ENCODE peak calls at places on chromosomes 1 and 21, in eight cellular contexts. W is H9; E is Right ventricle myocardium inferior; Y is activated gamma-delta T cell treated with anti-CD3 and anti-CD28 coated beads, Interleukin-2, amount 50 U/mL, for 16 hours; D is cardiac septum; C is HTR-8/SVneo; R is RPMI8226; F is NCI-H1092 treated with DMSO at 0.1 percent for 48 hours. M is an unnamed sample.

GRCh38 chr1:112110031-112110430 is 120.6 kb upstream of the KCND3 start:
- DNase-seq in E (no peak), D (no peak), R (no peak), C (no peak), F (no peak), W (no peak), Y (no peak), M (no peak)

GRCh38 chr21:45972353-45972715 is 9.2 kb upstream of the COL6A1 start:
- DNase-seq in R (no peak), F (no peak), Y (no peak), W (no peak), C (no peak), D (peak), E (no peak), M (peak)

GRCh38 chr21:41435728-41436127 is 9.7 kb downstream of the MX1 start:
- DNase-seq in Y (no peak), C (no peak), E (no peak), W (no peak), R (no peak), D (no peak), F (no peak), M (no peak)

GRCh38 chr1:205298191-205298994 is 23.2 kb downstream of the NUAK2 start:
- DNase-seq in E (no peak), R (no peak), C (peak), W (peak), F (no peak), D (no peak), Y (no peak), M (no peak)

GRCh38 chr1:237205400-237206064 is 163.5 kb downstream of the RYR2 start:
- DNase-seq in R (peak), C (no peak), W (no peak), F (no peak), D (no peak), E (peak), Y (no peak), M (no peak)

GRCh38 chr1:234898455-234899033 is 230.1 kb downstream of the TOMM20 start:
- DNase-seq in D (no peak), C (no peak), F (no peak), E (no peak), Y (no peak), R (no peak), W (no peak), M (no peak)

GRCh38 chr21:28793043-28793442 is 199.6 kb downstream of the LTN1 start:
- DNase-seq in F (no peak), E (no peak), Y (no peak), C (peak), R (no peak), W (no peak), D (no peak), M (no peak)

GRCh38 chr1:41103761-41104160 is 82.2 kb upstream of the SLFNL1 start:
- DNase-seq in W (no peak), C (no peak), F (no peak), D (no peak), Y (no peak), R (no peak), E (no peak), M (no peak)

GRCh38 chr1:17177654-17178053 is 27.3 kb upstream of the PADI1 start:
- DNase-seq in C (no peak), W (no peak), Y (no peak), D (no peak), E (no peak), R (no peak), F (no peak), M (no peak)

GRCh38 chr1:153386500-153386901 is 4.4 kb downstream of the S100A8 start:
- DNase-seq in Y (no peak), W (no peak), D (peak), E (peak), F (no peak), R (no peak), C (no peak), M (peak)

GRCh38 chr1:26020390-26020789 is 1.2 kb upstream of the EXTL1 start:
- DNase-seq in W (no peak), R (no peak), F (no peak), Y (no peak), D (peak), C (no peak), E (no peak), M (no peak)

GRCh38 chr1:33018112-33018511 is 18.6 kb downstream of the AK2 start:
- DNase-seq in F (no peak), R (no peak), D (no peak), C (no peak), Y (no peak), W (no peak), E (no peak), M (no peak)

GRCh38 chr1:156508205-156508954 is 7.8 kb upstream of the MEF2D start:
- DNase-seq in W (no peak), C (no peak), F (no peak), D (peak), R (peak), E (peak), Y (no peak), M (peak)

GRCh38 chr21:32414579-32415358 is 2.3 kb downstream of the EVA1C start:
- DNase-seq in E (no peak), Y (no peak), R (no peak), D (no peak), F (no peak), C (no peak), W (no peak), M (no peak)

GRCh38 chr1:218521414-218522169 is 176.5 kb downstream of the TGFB2 start:
- DNase-seq in C (peak), D (no peak), R (peak), Y (no peak), F (peak), W (peak), E (no peak), M (peak)

GRCh38 chr1:68347415-68347814 is 102.3 kb downstream of the RPE65 start:
- DNase-seq in C (no peak), R (peak), D (peak), F (no peak), Y (no peak), W (no peak), E (peak), M (peak)

GRCh38 chr1:176998396-176998795 is 166.1 kb downstream of the ASTN1 start:
- DNase-seq in Y (no peak), F (peak), C (no peak), E (no peak), W (no peak), D (no peak), R (no peak), M (no peak)

GRCh38 chr1:203402609-203403337 is 51.9 kb upstream of the FMOD start:
- DNase-seq in E (no peak), D (no peak), F (no peak), C (no peak), R (no peak), W (no peak), Y (no peak), M (no peak)

GRCh38 chr1:209895709-209896108 is 42.3 kb upstream of the SYT14 start:
- DNase-seq in F (no peak), Y (no peak), C (no peak), D (no peak), R (no peak), W (no peak), E (no peak), M (no peak)

GRCh38 chr1:16095447-16095846 is 22.0 kb upstream of the FAM131C start:
- DNase-seq in Y (no peak), F (no peak), C (no peak), E (no peak), R (no peak), W (no peak), D (no peak), M (no peak)

GRCh38 chr1:160117709-160118183 is 2.2 kb downstream of the ATP1A2 start:
- DNase-seq in F (no peak), R (no peak), C (no peak), E (no peak), D (no peak), Y (no peak), W (no peak), M (no peak)

GRCh38 chr1:210143465-210144062 is 89.0 kb upstream of the SERTAD4 start:
- DNase-seq in F (peak), D (no peak), W (peak), Y (peak), C (peak), E (peak), R (peak), M (peak)

GRCh38 chr1:22607154-22607553 is 29.3 kb upstream of the C1QA start:
- DNase-seq in E (no peak), D (no peak), Y (no peak), R (no peak), F (no peak), C (no peak), W (no peak), M (peak)